ENCODE peak calls at places on chromosomes 6 and 20, in seven cellular contexts. E, K, M, T, B, W and L are unnamed samples.

GRCh38 chr6:146153040-146153758 is 124.3 kb downstream of the GRM1 start:
- DNase-seq in T (no peak), W (no peak), E (no peak), B (no peak), K (no peak), M (no peak), L (no peak)

GRCh38 chr6:53717571-53717970 is 52.0 kb upstream of the KLHL31 start:
- DNase-seq in E (no peak), W (no peak), K (no peak), B (no peak), T (no peak), M (no peak), L (no peak)

GRCh38 chr20:56411759-56412472 is at the start of gene CASS4:
- DNase-seq in T (peak; percentile 95), B (peak; percentile 93), K (no peak), M (no peak), W (peak; percentile 94), E (no peak), L (no peak)

GRCh38 chr6:101722991-101723579 is 329.6 kb downstream of the GRIK2 start:
- DNase-seq in E (no peak), B (peak; percentile 88), M (no peak), T (peak; percentile 88), W (peak; percentile 92), K (peak; percentile 93), L (no peak)

GRCh38 chr6:31158140-31158862 is at the start of gene TCF19:
- DNase-seq in M (peak; percentile 99), W (peak; percentile 99), E (peak; percentile 100), B (peak; percentile 94), K (peak; percentile 99), T (peak; percentile 100), L (peak; percentile 99)

GRCh38 chr6:116398366-116399005 is 27.7 kb downstream of the DSE start:
- DNase-seq in E (no peak), B (peak; percentile 66), M (no peak), K (peak; percentile 37), W (peak; percentile 58), T (no peak), L (no peak)

GRCh38 chr6:143400258-143401059 is 50.0 kb downstream of the ADAT2 start:
- DNase-seq in K (no peak), M (no peak), W (peak; percentile 42), E (no peak), T (peak; percentile 60), B (no peak), L (no peak)

GRCh38 chr6:34912715-34913464 is 23.8 kb downstream of the ANKS1A start:
- DNase-seq in B (peak; percentile 87), K (peak; percentile 82), E (no peak), T (peak; percentile 32), M (no peak), W (peak; percentile 62), L (peak; percentile 9)

GRCh38 chr20:354298-354977 is 7.5 kb downstream of the NRSN2 start:
- DNase-seq in B (peak; percentile 40), K (peak; percentile 48), W (peak; percentile 82), T (peak; percentile 83), M (peak; percentile 83), E (peak; percentile 86), L (peak; percentile 80)

GRCh38 chr6:119720160-119720559 is 370.6 kb upstream of the MAN1A1 start:
- DNase-seq in B (no peak), T (peak; percentile 12), M (no peak), E (no peak), W (peak; percentile 9), K (no peak), L (no peak)

GRCh38 chr20:41476013-41476441 is 109.4 kb upstream of the EMILIN3 start:
- DNase-seq in K (peak; percentile 58), B (peak; percentile 78), M (no peak), T (peak; percentile 79), E (no peak), W (peak; percentile 77), L (no peak)

GRCh38 chr20:23128461-23129125 is 42.5 kb upstream of the CD93 start:
- DNase-seq in W (no peak), B (no peak), M (no peak), T (no peak), K (no peak), E (peak; percentile 40), L (no peak)

GRCh38 chr20:8518878-8519277 is 386.8 kb downstream of the PLCB1 start:
- DNase-seq in K (no peak), M (no peak), T (no peak), B (no peak), W (no peak), E (no peak), L (no peak)

GRCh38 chr20:20211274-20211987 is 156.5 kb upstream of the INSM1 start:
- DNase-seq in B (no peak), E (no peak), W (no peak), M (no peak), K (peak; percentile 59), T (no peak), L (no peak)

GRCh38 chr6:166573456-166574216 is 12.8 kb downstream of the RAMACL start:
- DNase-seq in K (no peak), E (no peak), M (no peak), W (no peak), T (no peak), B (no peak), L (no peak)

GRCh38 chr20:44762466-44763140 is 16.9 kb downstream of the KCNK15 start:
- DNase-seq in E (no peak), M (no peak), T (no peak), W (no peak), B (no peak), K (no peak), L (no peak)

GRCh38 chr6:159761135-159761872 is 541 bp upstream of the ACAT2 start:
- DNase-seq in W (peak; percentile 31), B (no peak), E (peak; percentile 75), T (peak; percentile 15), M (peak; percentile 38), K (no peak), L (no peak)

GRCh38 chr6:53168516-53169257 is 20.0 kb upstream of the GCM1 start:
- DNase-seq in M (no peak), W (peak; percentile 64), K (peak; percentile 56), E (no peak), B (peak; percentile 86), T (peak; percentile 50), L (no peak)

GRCh38 chr6:31422587-31422986 is 19.2 kb downstream of the MICA start:
- DNase-seq in E (no peak), K (no peak), B (no peak), M (no peak), T (no peak), W (no peak), L (no peak)

GRCh38 chr6:159220093-159220492 is 50.9 kb downstream of the FNDC1 start:
- DNase-seq in M (no peak), T (no peak), E (no peak), B (no peak), K (no peak), W (no peak), L (no peak)

GRCh38 chr6:19052219-19052618 is 665.1 kb downstream of the RNF144B start:
- DNase-seq in M (no peak), T (peak; percentile 22), E (no peak), W (peak; percentile 33), B (peak; percentile 66), K (no peak), L (no peak)

GRCh38 chr20:52593634-52594033 is 378.5 kb upstream of the TSHZ2 start:
- DNase-seq in W (no peak), T (no peak), B (no peak), M (no peak), K (no peak), E (no peak), L (no peak)

GRCh38 chr6:35054743-35055130 is 86.4 kb downstream of the TCP11 start:
- DNase-seq in W (no peak), T (no peak), B (no peak), E (peak; percentile 53), M (no peak), K (no peak), L (no peak)

GRCh38 chr6:5162401-5162800 is 77.3 kb downstream of the PPP1R3G start:
- DNase-seq in M (no peak), B (no peak), K (no peak), E (no peak), T (no peak), W (no peak), L (no peak)

DNA sequence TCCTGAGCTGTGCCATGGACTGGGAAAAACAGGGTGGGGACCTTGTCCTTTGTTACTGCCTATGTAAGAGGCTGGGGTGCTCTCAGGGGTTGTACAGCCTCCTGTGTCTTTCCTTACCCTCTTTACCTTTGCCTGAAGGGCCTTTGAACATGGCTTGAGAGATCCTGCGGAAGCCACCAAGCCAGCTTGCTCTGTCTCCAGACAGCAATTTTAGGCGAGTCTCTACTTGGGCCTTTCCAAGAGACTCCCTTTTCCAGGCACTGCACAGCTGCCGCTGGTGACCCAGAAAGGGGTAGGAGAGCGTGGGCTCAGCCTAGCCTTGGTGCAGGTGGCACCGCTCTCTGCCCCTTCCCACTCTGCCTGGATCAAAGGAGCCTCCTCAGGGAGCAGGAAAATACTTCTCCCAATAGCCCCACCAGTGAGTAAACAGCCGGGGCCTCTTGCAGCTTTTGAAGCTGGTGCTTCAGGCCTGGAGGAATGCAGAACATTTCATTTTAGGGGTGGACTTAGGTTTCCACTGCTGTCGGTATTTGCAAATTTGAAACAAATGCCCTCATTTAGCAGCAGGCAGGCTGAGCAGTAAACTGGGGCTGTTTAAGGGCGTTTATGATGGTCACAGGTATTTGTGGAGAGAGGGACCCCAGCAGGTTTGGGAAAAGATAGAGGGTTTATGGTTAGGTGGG is 13.9 kb downstream of the PTK7 start:
- DNase-seq in B (no peak), M (no peak), T (no peak), K (peak; percentile 34), E (no peak), W (no peak), L (no peak)
- TF ChIP-seq CTCF in B (no peak), M (no peak), T (no peak), K (no peak), E (no peak), W (no peak), L (no peak)

GRCh38 chr20:21808863-21809664 is 103.6 kb downstream of the PAX1 start:
- DNase-seq in B (no peak), E (no peak), M (peak; percentile 74), T (no peak), W (no peak), K (no peak), L (no peak)
- TF ChIP-seq CTCF in B (peak; percentile 8), E (peak; percentile 32), M (peak; percentile 89), T (peak; percentile 36), W (peak; percentile 6), K (peak; percentile 55), L (peak; percentile 63)

GRCh38 chr6:123380257-123380656 is 256.5 kb downstream of the TRDN start:
- DNase-seq in M (peak; percentile 4), T (peak; percentile 14), K (no peak), W (peak; percentile 5), B (peak; percentile 0), E (no peak), L (no peak)
- TF ChIP-seq CTCF in M (peak; percentile 60), T (no peak), K (no peak), W (no peak), B (peak; percentile 8), E (no peak), L (no peak)

GRCh38 chr6:100724696-100725095 is 156.4 kb downstream of the ASCC3 start:
- DNase-seq in W (peak; percentile 2), E (no peak), K (no peak), B (peak; percentile 47), M (no peak), T (no peak), L (no peak)

GRCh38 chr6:100724222-100724621 is 156.9 kb downstream of the ASCC3 start:
- DNase-seq in K (no peak), E (no peak), T (peak; percentile 20), B (no peak), M (no peak), W (peak; percentile 13), L (no peak)

GRCh38 chr6:100721256-100721655 is 159.9 kb downstream of the ASCC3 start:
- DNase-seq in B (no peak), W (no peak), M (no peak), T (no peak), K (no peak), E (no peak), L (no peak)

GRCh38 chr6:100719883-100720682 is 161.0 kb downstream of the ASCC3 start:
- DNase-seq in T (peak; percentile 70), K (peak; percentile 37), B (no peak), W (peak; percentile 67), M (no peak), E (no peak), L (no peak)
- TF ChIP-seq CTCF in T (peak; percentile 45), K (peak; percentile 76), B (peak; percentile 25), W (peak; percentile 56), M (peak; percentile 68), E (no peak), L (peak; percentile 60)